ENCODE peak calls at places on chromosome 11, in nine cellular contexts. H is tibial nerve, F is tibial artery, X is brain microvascular endothelial cell, G is AG04450, K is colonic mucosa, J is MM.1S, V is HFFc6, P is PC-3. T is an unnamed sample.

GRCh38 chr11:120929664-120930154 is 94.2 kb upstream of the TBCEL start:
- DNase-seq in G (no peak), X (no peak), H (no peak), J (peak; percentile 53), F (no peak), K (peak; percentile 38), V (peak; percentile 4), P (peak; percentile 50), T (no peak)

GRCh38 chr11:78902771-78903507 is 328.3 kb upstream of the NARS2 start:
- DNase-seq in P (no peak), G (no peak), V (no peak), H (no peak), F (no peak), X (no peak), J (no peak), K (no peak), T (no peak)

GRCh38 chr11:115817844-115818565 is 313.8 kb upstream of the CADM1 start:
- DNase-seq in G (no peak), F (no peak), P (no peak), K (no peak), J (no peak), V (no peak), H (no peak), X (no peak), T (no peak)

GRCh38 chr11:126601550-126602215 is 246.2 kb downstream of the ST3GAL4 start:
- DNase-seq in J (no peak), V (no peak), P (no peak), X (no peak), F (no peak), G (no peak), K (no peak), H (no peak), T (no peak)

GRCh38 chr11:16126361-16126760 is 230.0 kb downstream of the SOX6 start:
- DNase-seq in X (peak; percentile 6), J (no peak), F (no peak), H (no peak), K (no peak), P (no peak), G (no peak), V (no peak), T (no peak)

GRCh38 chr11:13303668-13304649 is 26.4 kb downstream of the BMAL1 start:
- DNase-seq in P (no peak), H (no peak), X (no peak), F (no peak), K (no peak), J (no peak), V (no peak), G (no peak), T (no peak)

GRCh38 chr11:108743851-108744250 is 79.0 kb downstream of the DDX10 start:
- DNase-seq in K (no peak), H (no peak), G (no peak), V (no peak), J (no peak), P (no peak), X (no peak), F (no peak), T (no peak)

GRCh38 chr11:115612331-115612730 is 108.1 kb upstream of the CADM1 start:
- DNase-seq in V (no peak), F (no peak), K (no peak), X (no peak), J (no peak), H (no peak), P (no peak), G (no peak), T (no peak)

GRCh38 chr11:113201055-113201818 is 113.1 kb upstream of the TTC12 start:
- DNase-seq in K (no peak), P (no peak), J (no peak), G (no peak), F (no peak), H (no peak), V (no peak), X (no peak), T (no peak)

GRCh38 chr11:119108857-119109221 is 1.7 kb downstream of the C2CD2L start:
- DNase-seq in V (no peak), H (no peak), G (no peak), X (no peak), F (no peak), K (peak; percentile 45), P (no peak), J (no peak), T (no peak)

GRCh38 chr11:65424200-65425104 is 1.9 kb downstream of the NEAT1 start:
- DNase-seq in F (peak; percentile 75), H (no peak), J (peak; percentile 57), X (peak; percentile 43), G (no peak), V (peak; percentile 50), P (peak; percentile 42), K (peak; percentile 70), T (peak; percentile 50)

GRCh38 chr11:65425971-65426838 is 3.6 kb downstream of the NEAT1 start:
- DNase-seq in F (no peak), P (peak; percentile 89), H (no peak), V (peak; percentile 91), X (peak; percentile 38), K (no peak), G (no peak), J (peak; percentile 87), T (no peak)

GRCh38 chr11:65426839-65427690 is 4.5 kb downstream of the NEAT1 start:
- DNase-seq in H (no peak), G (no peak), X (peak; percentile 61), P (peak; percentile 57), V (peak; percentile 88), K (peak; percentile 70), F (peak; percentile 75), J (peak; percentile 75), T (peak; percentile 33)

GRCh38 chr11:65423516-65424199 is 1.1 kb downstream of the NEAT1 start:
- DNase-seq in X (no peak), F (peak; percentile 67), P (peak; percentile 32), H (peak; percentile 13), J (no peak), K (peak; percentile 51), G (no peak), V (peak; percentile 37), T (peak; percentile 41)

GRCh38 chr11:65425105-65425970 is 2.7 kb downstream of the NEAT1 start:
- DNase-seq in H (no peak), X (peak; percentile 58), G (no peak), P (peak; percentile 77), F (peak; percentile 64), J (peak; percentile 87), V (peak; percentile 87), K (peak; percentile 73), T (peak; percentile 70)
- TF ChIP-seq CTCF in H (no peak), X (peak; percentile 40), G (peak; percentile 15), P (peak; percentile 6), F (peak; percentile 31), J (no peak), V (peak; percentile 44), K (no peak), T (peak; percentile 31)

GRCh38 chr11:100525197-100525596 is 161.9 kb upstream of the ARHGAP42 start:
- DNase-seq in J (no peak), V (no peak), X (no peak), G (no peak), K (no peak), F (no peak), H (no peak), P (no peak), T (no peak)

GRCh38 chr11:100528872-100529416 is 158.1 kb upstream of the ARHGAP42 start:
- DNase-seq in P (no peak), G (no peak), V (no peak), X (no peak), J (no peak), H (no peak), K (no peak), F (no peak), T (no peak)

GRCh38 chr11:100525635-100526034 is 161.5 kb upstream of the ARHGAP42 start:
- DNase-seq in V (no peak), X (no peak), P (peak; percentile 33), H (no peak), G (no peak), K (no peak), F (no peak), J (no peak), T (no peak)
- TF ChIP-seq CTCF in V (peak; percentile 32), X (peak; percentile 30), P (peak; percentile 69), H (no peak), G (peak; percentile 24), K (no peak), F (no peak), J (peak; percentile 10), T (no peak)

DNA sequence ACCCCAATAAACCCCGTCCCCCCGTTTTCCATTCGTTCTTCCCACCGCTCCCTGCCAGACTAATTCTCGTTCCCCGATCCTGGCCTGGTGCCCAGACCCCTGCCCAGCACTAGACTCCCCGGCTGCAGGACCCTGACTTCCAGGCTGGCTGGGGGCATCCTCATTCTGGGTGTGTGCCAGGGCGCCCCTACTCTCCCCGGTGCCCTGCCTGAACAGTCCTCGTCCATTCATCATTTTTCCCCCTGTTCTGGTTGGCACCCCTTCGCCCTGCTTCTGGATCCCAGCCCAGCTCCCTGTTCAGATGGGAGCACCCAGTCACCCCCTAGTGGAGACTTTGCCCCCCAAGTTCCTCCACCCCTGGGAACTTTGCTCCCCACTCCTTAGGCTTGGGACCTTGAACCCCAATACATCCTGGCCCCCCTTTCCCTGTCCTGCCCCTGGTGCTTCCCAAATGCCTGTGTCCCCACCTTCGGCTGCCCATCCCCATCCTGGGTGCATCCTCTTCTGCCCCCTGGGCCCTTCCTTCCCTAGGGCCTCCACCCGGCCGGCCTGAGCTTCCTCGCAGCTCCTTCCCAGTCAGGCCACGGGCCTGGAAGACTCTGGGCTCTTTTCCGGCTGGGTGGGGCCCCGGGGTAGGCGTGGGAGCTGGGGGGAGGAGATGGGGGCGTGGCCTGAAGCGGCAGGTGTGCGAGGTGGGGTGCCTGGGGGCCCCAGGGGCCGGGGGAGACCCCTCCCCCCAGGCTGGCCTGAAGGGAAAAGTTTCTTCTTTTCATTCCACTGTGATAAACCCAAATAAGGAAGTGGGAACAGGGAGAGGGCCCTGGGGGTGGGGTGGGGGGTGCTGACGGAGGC is 882 bp downstream of the PLCB3 start:
- DNase-seq in H (no peak), X (no peak), P (peak; percentile 77), V (no peak), J (no peak), K (peak; percentile 92), F (peak; percentile 86), G (no peak), T (no peak)
- TF ChIP-seq CTCF in H (peak; percentile 35), X (peak; percentile 65), P (peak; percentile 64), V (peak; percentile 80), J (peak; percentile 55), K (no peak), F (peak; percentile 10), G (peak; percentile 56), T (no peak)

GRCh38 chr11:61611309-61611708 is 30.4 kb upstream of the SYT7 start:
- DNase-seq in V (no peak), K (no peak), X (no peak), G (no peak), F (no peak), H (no peak), P (no peak), J (no peak), T (no peak)

GRCh38 chr11:61609000-61609969 is 28.4 kb upstream of the SYT7 start:
- DNase-seq in K (peak; percentile 86), G (no peak), V (no peak), H (no peak), P (peak; percentile 62), F (no peak), J (no peak), X (no peak), T (no peak)

GRCh38 chr11:61607920-61608599 is 27.2 kb upstream of the SYT7 start:
- DNase-seq in P (no peak), V (no peak), X (no peak), G (no peak), J (no peak), H (no peak), K (peak; percentile 42), F (no peak), T (no peak)

GRCh38 chr11:61610905-61611304 is 30.0 kb upstream of the SYT7 start:
- DNase-seq in F (no peak), H (no peak), G (no peak), X (no peak), K (no peak), V (no peak), P (no peak), J (no peak), T (no peak)

GRCh38 chr11:61609970-61610347 is 29.1 kb upstream of the SYT7 start:
- DNase-seq in P (peak; percentile 28), F (no peak), V (no peak), K (peak; percentile 43), G (no peak), X (no peak), J (no peak), H (no peak), T (no peak)
- TF ChIP-seq CTCF in P (peak; percentile 43), F (no peak), V (no peak), K (no peak), G (peak; percentile 28), X (peak; percentile 53), J (no peak), H (no peak), T (no peak)